ENCODE peak calls at places on chromosomes 11 and 22, in seven cellular contexts. F, S, O, T, M, I and Q are unnamed samples.

GRCh38 chr11:115170133-115170815 is 333.9 kb downstream of the CADM1 start:
- DNase-seq in I (no peak), T (no peak), S (no peak), F (no peak), O (no peak), M (peak), Q (peak)

GRCh38 chr22:41369089-41369745 is 12.5 kb upstream of the TEF start:
- DNase-seq in S (no peak), F (no peak), O (no peak), I (peak), T (no peak), M (peak), Q (no peak)

GRCh38 chr11:66595245-66595904 is 2.4 kb downstream of the CCS start:
- DNase-seq in M (no peak), F (no peak), I (no peak), T (no peak), O (no peak), S (peak), Q (no peak)

GRCh38 chr11:13667245-13667644 is 1.2 kb upstream of the FAR1 start:
- DNase-seq in T (no peak), S (no peak), F (no peak), I (no peak), M (peak), O (no peak), Q (no peak)

GRCh38 chr11:35822815-35823495 is 120.9 kb upstream of the LDLRAD3 start:
- DNase-seq in M (no peak), I (no peak), T (no peak), S (no peak), O (no peak), F (no peak), Q (no peak)

GRCh38 chr11:65796726-65797601 is 10.1 kb downstream of the OVOL1 start:
- DNase-seq in S (no peak), I (no peak), T (no peak), F (no peak), O (no peak), M (no peak), Q (no peak)

GRCh38 chr11:111675891-111676290 is 73.6 kb downstream of the SIK2 start:
- DNase-seq in M (no peak), F (no peak), O (no peak), S (no peak), I (no peak), T (no peak), Q (no peak)

GRCh38 chr11:14567064-14567651 is 47.0 kb upstream of the PSMA1 start:
- DNase-seq in I (no peak), M (no peak), S (no peak), O (no peak), F (no peak), T (no peak), Q (no peak)

GRCh38 chr11:13776134-13776815 is 107.8 kb downstream of the FAR1 start:
- DNase-seq in S (no peak), M (peak), F (no peak), T (peak), I (no peak), O (peak), Q (peak)

GRCh38 chr11:48104562-48104924 is 112.1 kb upstream of the OR4B1 start:
- DNase-seq in M (no peak), O (no peak), F (no peak), S (no peak), T (no peak), I (no peak), Q (no peak)

GRCh38 chr11:120212259-120212888 is 1.5 kb downstream of the OAF start:
- DNase-seq in S (no peak), I (no peak), F (no peak), T (no peak), O (peak), M (no peak), Q (no peak)

GRCh38 chr22:50314455-50315288 is 7.2 kb upstream of the PLXNB2 start:
- DNase-seq in S (peak), I (no peak), F (no peak), T (peak), M (peak), O (no peak), Q (peak)

GRCh38 chr22:19579880-19580279 is 55.7 kb upstream of the CLDN5 start:
- DNase-seq in I (no peak), S (no peak), M (no peak), O (peak), T (no peak), F (no peak), Q (no peak)

GRCh38 chr11:70650075-70650909 is 252.0 kb downstream of the CTTN start:
- DNase-seq in F (no peak), I (no peak), T (peak), S (no peak), O (peak), M (peak), Q (peak)

GRCh38 chr11:63508009-63508408 is 2.1 kb downstream of the LGALS12 start:
- DNase-seq in F (no peak), S (no peak), T (no peak), M (peak), O (peak), I (peak), Q (no peak)

GRCh38 chr11:27468643-27469332 is 3.8 kb downstream of the LGR4 start:
- DNase-seq in M (peak), I (no peak), T (no peak), S (no peak), F (no peak), O (no peak), Q (no peak)

GRCh38 chr11:119091966-119092879 is 7.5 kb downstream of the HMBS start:
- DNase-seq in M (peak), F (no peak), S (no peak), O (peak), I (no peak), T (no peak), Q (no peak)

GRCh38 chr11:99934008-99934407 is 753.1 kb upstream of the ARHGAP42 start:
- DNase-seq in S (no peak), F (no peak), O (peak), M (no peak), T (no peak), I (no peak), Q (no peak)

GRCh38 chr11:114108501-114109205 is 49.1 kb downstream of the ZBTB16 start:
- DNase-seq in M (no peak), T (no peak), O (no peak), I (no peak), F (no peak), S (no peak), Q (no peak)

GRCh38 chr11:132177106-132177505 is 806.7 kb downstream of the NTM start:
- DNase-seq in O (peak), I (no peak), F (no peak), M (peak), S (no peak), T (no peak), Q (no peak)

GRCh38 chr22:46070722-46071450 is 79.4 kb upstream of the PPARA start:
- DNase-seq in O (no peak), I (no peak), F (no peak), M (peak), T (peak), S (peak), Q (no peak)

GRCh38 chr22:18103527-18104269 is 6.9 kb upstream of the TUBA8 start:
- DNase-seq in O (no peak), T (no peak), I (no peak), S (no peak), F (no peak), M (no peak), Q (no peak)

GRCh38 chr11:132456735-132457328 is 1075.5 kb downstream of the OPCML start:
- DNase-seq in T (no peak), F (no peak), S (no peak), O (no peak), I (no peak), M (no peak), Q (no peak)

GRCh38 chr11:61505640-61506155 is 2.9 kb upstream of the LRRC10B start:
- DNase-seq in M (no peak), T (no peak), F (no peak), O (no peak), S (no peak), I (no peak), Q (no peak)

GRCh38 chr22:45159652-45160462 is 3.9 kb upstream of the NUP50 start:
- DNase-seq in S (no peak), I (no peak), M (no peak), T (no peak), O (no peak), F (no peak), Q (no peak)

GRCh38 chr11:108780119-108780518 is 115.2 kb downstream of the DDX10 start:
- DNase-seq in S (no peak), O (no peak), I (no peak), M (peak), T (no peak), F (no peak), Q (no peak)

GRCh38 chr11:68780829-68781228 is 29.5 kb upstream of the TESMIN start:
- DNase-seq in F (no peak), T (no peak), S (no peak), O (no peak), M (peak), I (no peak), Q (no peak)

GRCh38 chr11:71279916-71280645 is 27.7 kb upstream of the SHANK2 start:
- DNase-seq in T (no peak), S (no peak), M (no peak), I (no peak), F (no peak), O (no peak), Q (no peak)

GRCh38 chr11:96341237-96342130 is 1.5 kb downstream of the MAML2 start:
- DNase-seq in F (no peak), M (peak), S (peak), T (peak), O (peak), I (peak), Q (peak)